ENCODE peak calls at places on chromosomes 16 and 17, in eight cellular contexts. E is PC-9, F is thyroid gland, A is GM23338, D is fibroblast of the aortic adventitia, X is PC-3, H is A549, N is foreskin fibroblast. R is an unnamed sample.

GRCh38 chr17:41835214-41835799 is 725 bp downstream of the NT5C3B start:
- DNase-seq in E (no peak), F (no peak), H (no peak), A (no peak), X (no peak), N (no peak), D (no peak), R (no peak)

GRCh38 chr17:39953471-39953888 is 9.3 kb upstream of the GSDMA start:
- DNase-seq in D (no peak), F (peak), E (no peak), X (no peak), A (no peak), H (no peak), N (no peak), R (no peak)

GRCh38 chr16:31201511-31202401 is 804 bp downstream of the PYCARD start:
- DNase-seq in H (no peak), X (no peak), A (peak), D (no peak), F (no peak), N (no peak), E (peak), R (peak)

GRCh38 chr17:7842380-7842949 is 8.4 kb downstream of the KDM6B start:
- DNase-seq in N (peak), X (peak), F (peak), E (peak), A (no peak), D (peak), H (peak), R (peak)

GRCh38 chr16:16166085-16166484 is 57.2 kb downstream of the ABCC6 start:
- DNase-seq in H (no peak), N (no peak), X (no peak), F (no peak), A (no peak), D (no peak), E (no peak), R (no peak)

GRCh38 chr17:28533091-28533670 is 19.2 kb downstream of the UNC119 start:
- DNase-seq in A (no peak), E (no peak), H (no peak), X (no peak), N (no peak), F (peak), D (no peak), R (no peak)

GRCh38 chr17:5260542-5260941 is 21.5 kb upstream of the RABEP1 start:
- DNase-seq in X (peak), D (no peak), E (peak), F (no peak), N (no peak), H (no peak), A (no peak), R (no peak)

GRCh38 chr17:32111141-32111771 is 31.0 kb upstream of the RHOT1 start:
- DNase-seq in F (peak), A (peak), N (peak), D (peak), X (peak), E (peak), H (peak), R (peak)

GRCh38 chr17:40779181-40779909 is 3.0 kb downstream of the KRT27 start:
- DNase-seq in F (peak), N (no peak), X (no peak), D (no peak), H (peak), A (peak), E (peak), R (no peak)

GRCh38 chr17:36691606-36692005 is 90.2 kb downstream of the MRM1 start:
- DNase-seq in F (no peak), A (no peak), N (no peak), D (no peak), E (no peak), X (no peak), H (no peak), R (no peak)

GRCh38 chr16:84999857-85000480 is 11.4 kb downstream of the ZDHHC7 start:
- DNase-seq in X (no peak), F (no peak), E (no peak), H (no peak), A (no peak), D (no peak), N (no peak), R (no peak)

GRCh38 chr17:12627177-12627629 is 38.5 kb upstream of the MYOCD start:
- DNase-seq in H (peak), A (no peak), D (peak), E (no peak), N (peak), F (no peak), X (peak), R (peak)

GRCh38 chr16:15966420-15967222 is 17.2 kb downstream of the ABCC1 start:
- DNase-seq in D (peak), X (peak), E (peak), A (no peak), F (peak), H (peak), N (peak), R (peak)

GRCh38 chr17:15966879-15967248 is 21.9 kb downstream of the ADORA2B start:
- DNase-seq in D (no peak), H (no peak), N (no peak), A (peak), X (peak), E (peak), F (no peak), R (no peak)

GRCh38 chr17:54864636-54865420 is 35.8 kb upstream of the TOM1L1 start:
- DNase-seq in E (no peak), A (no peak), F (peak), D (no peak), X (no peak), H (no peak), N (no peak), R (no peak)

GRCh38 chr16:78982344-78982743 is 618.2 kb downstream of the MAF start:
- DNase-seq in N (no peak), H (no peak), D (no peak), E (no peak), A (no peak), F (no peak), X (no peak), R (no peak)

GRCh38 chr16:57689772-57690558 is 4.6 kb upstream of the DRC7 start:
- DNase-seq in N (no peak), H (no peak), X (no peak), E (no peak), D (peak), F (no peak), A (peak), R (peak)

GRCh38 chr17:82034371-82035011 is 3.0 kb downstream of the DCXR start:
- DNase-seq in D (no peak), H (no peak), N (no peak), A (peak), E (no peak), X (no peak), F (no peak), R (no peak)

GRCh38 chr17:1511756-1512321 is 4.6 kb downstream of the INPP5K start:
- DNase-seq in X (no peak), H (no peak), F (peak), D (peak), E (no peak), A (no peak), N (no peak), R (no peak)

GRCh38 chr17:29433551-29433950 is 43.4 kb downstream of the TAOK1 start:
- DNase-seq in H (no peak), F (no peak), E (no peak), D (no peak), X (no peak), N (peak), A (peak), R (no peak)

GRCh38 chr16:85750827-85751641 is at the start of gene C16orf74:
- DNase-seq in X (peak), F (peak), N (peak), E (peak), D (peak), A (peak), H (peak), R (peak)

GRCh38 chr17:8844229-8845218 is 22.9 kb downstream of the PIK3R6 start:
- DNase-seq in D (peak), H (no peak), X (no peak), A (no peak), F (no peak), N (no peak), E (no peak), R (no peak)

GRCh38 chr16:81457326-81458133 is 12.9 kb downstream of the CMIP start:
- DNase-seq in N (peak), A (no peak), F (no peak), E (no peak), X (no peak), D (peak), H (peak), R (peak)

GRCh38 chr16:56320081-56320480 is 105.3 kb downstream of the AMFR start:
- DNase-seq in D (no peak), F (no peak), X (no peak), E (no peak), N (no peak), H (no peak), A (no peak), R (no peak)

GRCh38 chr17:50948711-50949110 is 82.6 kb upstream of the TOB1 start:
- DNase-seq in A (no peak), D (no peak), E (no peak), F (no peak), N (no peak), X (no peak), H (no peak), R (no peak)

GRCh38 chr16:88805340-88805715 is 1.7 kb downstream of the CDT1 start:
- DNase-seq in H (no peak), A (no peak), X (no peak), F (no peak), D (no peak), N (no peak), E (no peak), R (no peak)
- H3K4me3 ChIP-seq in H (peak), A (peak), X (peak), F (no peak), D (no peak), N (no peak), E (no peak), R (no peak)

DNA sequence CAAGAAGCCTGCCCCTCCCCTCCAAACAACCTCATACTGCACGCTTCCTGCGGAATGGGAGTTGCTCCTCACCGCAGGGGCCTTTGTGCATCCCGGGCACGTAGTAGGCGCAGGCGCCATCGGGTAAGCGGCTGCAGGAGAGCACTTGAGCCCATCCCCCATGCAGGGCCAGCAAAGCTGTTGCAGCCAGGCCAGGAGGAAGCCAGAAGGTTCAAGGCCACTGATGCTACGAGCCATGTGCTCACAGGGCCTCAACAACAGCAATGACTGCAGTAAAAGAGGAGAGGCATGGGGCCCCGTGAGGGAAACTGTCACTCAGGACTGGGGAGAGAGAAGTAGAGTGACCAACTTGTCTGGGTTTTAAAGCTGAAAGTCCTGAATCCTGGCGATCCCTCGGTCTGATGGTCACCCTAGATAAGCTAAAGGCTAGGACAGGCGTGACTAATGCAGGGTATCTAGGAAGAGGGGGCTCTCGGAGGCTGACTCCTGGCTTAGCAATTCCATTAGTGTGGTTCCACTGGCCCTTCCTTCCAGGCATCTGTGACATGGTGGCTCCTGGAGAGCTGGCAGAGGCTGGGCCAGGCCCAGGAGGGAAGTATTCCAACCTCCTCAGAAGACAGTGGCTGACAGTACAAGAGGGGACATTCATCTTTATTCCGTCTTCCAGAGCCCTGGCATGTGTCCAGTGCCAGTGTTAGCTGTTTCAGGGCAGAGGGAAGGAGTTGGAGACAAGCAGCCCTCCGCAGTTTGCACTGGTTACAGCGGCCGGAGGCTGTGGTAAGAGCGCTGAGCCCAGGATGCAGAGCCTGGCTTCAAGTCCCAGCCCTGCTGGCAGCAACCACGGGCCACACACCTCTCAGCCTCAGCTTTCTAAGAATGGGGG is 20.8 kb downstream of the GOSR2 start:
- DNase-seq in F (peak), H (no peak), A (peak), D (peak), E (peak), X (peak), N (peak), R (peak)
- TF ChIP-seq CTCF in F (no peak), H (no peak), A (no peak), D (no peak), E (no peak), X (no peak), N (no peak), R (no peak)

GRCh38 chr17:58330997-58331814 is 2.6 kb upstream of the TSPOAP1 start:
- DNase-seq in F (no peak), H (no peak), D (no peak), A (peak), N (no peak), X (no peak), E (no peak), R (no peak)
- H3K4me3 ChIP-seq in F (peak), H (no peak), D (no peak), A (peak), N (no peak), X (no peak), E (no peak), R (no peak)

GRCh38 chr17:74814453-74814852 is 38.3 kb upstream of the NAT9 start:
- DNase-seq in E (no peak), N (no peak), A (no peak), F (peak), X (peak), D (no peak), H (no peak), R (no peak)

GRCh38 chr17:74815671-74816370 is 39.7 kb upstream of the NAT9 start:
- DNase-seq in E (no peak), N (no peak), H (no peak), X (no peak), D (no peak), F (peak), A (peak), R (peak)

GRCh38 chr17:74813793-74814192 is 37.6 kb upstream of the NAT9 start:
- DNase-seq in E (no peak), H (no peak), N (no peak), X (no peak), A (no peak), F (no peak), D (no peak), R (no peak)

GRCh38 chr17:74816883-74817620 is 40.9 kb upstream of the NAT9 start:
- DNase-seq in D (no peak), E (no peak), A (no peak), X (no peak), F (no peak), H (no peak), N (no peak), R (no peak)

DNA sequence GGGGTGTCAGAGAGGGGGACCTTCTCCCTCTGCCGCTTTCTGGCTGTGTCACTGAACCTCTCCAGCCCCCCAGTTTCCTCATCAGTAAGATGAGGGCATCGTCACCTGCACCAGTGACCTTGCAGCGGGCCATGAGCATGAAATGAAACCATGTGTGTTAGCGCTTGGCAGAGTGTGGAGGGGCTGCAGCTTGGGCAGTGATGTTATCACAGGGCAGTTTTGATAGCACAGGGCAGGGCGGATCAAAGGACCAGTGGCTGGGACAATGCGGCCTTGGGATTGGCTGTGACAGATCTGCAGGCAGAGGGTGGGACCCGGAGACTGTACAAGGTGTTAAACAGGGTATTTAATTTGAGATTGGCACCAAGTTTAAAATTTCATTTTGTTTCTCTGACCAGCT is 38.9 kb upstream of the NAT9 start:
- DNase-seq in D (no peak), H (no peak), E (no peak), A (no peak), F (peak), X (no peak), N (no peak), R (no peak)
- TF ChIP-seq CTCF in D (no peak), H (no peak), E (no peak), A (no peak), F (no peak), X (no peak), N (no peak), R (no peak)

GRCh38 chr16:67648764-67649407 is 3.9 kb downstream of the CARMIL2 start:
- DNase-seq in A (peak), D (no peak), E (no peak), F (no peak), X (no peak), H (no peak), N (no peak), R (no peak)
- H3K4me3 ChIP-seq in A (peak), D (no peak), E (no peak), F (no peak), X (no peak), H (no peak), N (no peak), R (no peak)

GRCh38 chr17:336110-337021 is 16.2 kb downstream of the RPH3AL start:
- DNase-seq in A (no peak), X (no peak), N (no peak), F (peak), H (no peak), E (no peak), D (no peak), R (no peak)
- TF ChIP-seq CTCF in A (no peak), X (no peak), N (no peak), F (no peak), H (no peak), E (no peak), D (no peak), R (no peak)